ENCODE peak calls at places on chromosome 4, in six cellular contexts. One of them, this sample, is unnamed.

GRCh38 chr4:10104211-10104990 is 12.2 kb downstream of the WDR1 start:
- DNase-seq in neural crest cell: no peak
- DNase-seq in fibroblast of mammary gland: no peak
- DNase-seq in Kasumi-1: no peak
- DNase-seq in glutamatergic neuron: no peak
- DNase-seq in lung: no peak
- DNase-seq in this sample: no peak

GRCh38 chr4:43399726-43400125 is 507.2 kb downstream of the GRXCR1 start:
- DNase-seq in neural crest cell: no peak
- DNase-seq in fibroblast of mammary gland: no peak
- DNase-seq in Kasumi-1: no peak
- DNase-seq in glutamatergic neuron: no peak
- DNase-seq in lung: no peak
- DNase-seq in this sample: no peak

GRCh38 chr4:17448689-17449088 is 63.2 kb downstream of the QDPR start:
- DNase-seq in neural crest cell: no peak
- DNase-seq in fibroblast of mammary gland: peak; percentile 84
- DNase-seq in Kasumi-1: no peak
- DNase-seq in glutamatergic neuron: no peak
- DNase-seq in lung: no peak
- DNase-seq in this sample: no peak

GRCh38 chr4:27018910-27019309 is 158.3 kb downstream of the STIM2 start:
- DNase-seq in neural crest cell: no peak
- DNase-seq in fibroblast of mammary gland: no peak
- DNase-seq in Kasumi-1: no peak
- DNase-seq in glutamatergic neuron: no peak
- DNase-seq in lung: no peak
- DNase-seq in this sample: no peak

GRCh38 chr4:59612235-59612634 is 1587.9 kb upstream of the ADGRL3 start:
- DNase-seq in neural crest cell: no peak
- DNase-seq in fibroblast of mammary gland: peak; percentile 78
- DNase-seq in Kasumi-1: peak; percentile 89
- DNase-seq in glutamatergic neuron: no peak
- DNase-seq in lung: no peak
- DNase-seq in this sample: no peak

GRCh38 chr4:83771113-83771705 is 235.3 kb downstream of the GPAT3 start:
- DNase-seq in neural crest cell: peak; percentile 31
- DNase-seq in fibroblast of mammary gland: peak; percentile 54
- DNase-seq in Kasumi-1: peak; percentile 69
- DNase-seq in glutamatergic neuron: peak; percentile 54
- DNase-seq in lung: peak; percentile 34
- DNase-seq in this sample: no peak

GRCh38 chr4:127634181-127634580 is 1.4 kb downstream of the INTU start:
- DNase-seq in neural crest cell: no peak
- DNase-seq in fibroblast of mammary gland: peak; percentile 42
- DNase-seq in Kasumi-1: no peak
- DNase-seq in glutamatergic neuron: no peak
- DNase-seq in lung: no peak
- DNase-seq in this sample: no peak

GRCh38 chr4:14234330-14234729 is 606.8 kb upstream of the BOD1L1 start:
- DNase-seq in neural crest cell: no peak
- DNase-seq in fibroblast of mammary gland: peak; percentile 11
- DNase-seq in Kasumi-1: no peak
- DNase-seq in glutamatergic neuron: no peak
- DNase-seq in lung: no peak
- DNase-seq in this sample: no peak